ENCODE peak calls at places on chromosomes 6 and 20, in eight cellular contexts. One of them, this sample, is unnamed.

GRCh38 chr20:39124064-39124463 is 161.9 kb downstream of the DHX35 start:
- DNase-seq in activated T-helper 1 cell treated with Interleukin-2 at 50 U/mL for 16 hours: no peak
- DNase-seq in HEK293T: no peak
- DNase-seq in GM20000: no peak
- DNase-seq in EL: no peak
- DNase-seq in caudate nucleus: no peak
- DNase-seq in cardiac muscle cell: no peak
- DNase-seq in GM04504: no peak
- DNase-seq in this sample: no peak

GRCh38 chr6:129893513-129894098 is 32.5 kb upstream of the TMEM244 start:
- DNase-seq in HEK293T: no peak
- DNase-seq in cardiac muscle cell: no peak
- DNase-seq in caudate nucleus: no peak
- DNase-seq in activated T-helper 1 cell treated with Interleukin-2 at 50 U/mL for 16 hours: no peak
- DNase-seq in EL: peak; percentile 23
- DNase-seq in GM04504: no peak
- DNase-seq in GM20000: peak; percentile 28
- DNase-seq in this sample: no peak

GRCh38 chr6:15470746-15471145 is 192.1 kb downstream of the DTNBP1 start:
- DNase-seq in GM20000: no peak
- DNase-seq in HEK293T: no peak
- DNase-seq in activated T-helper 1 cell treated with Interleukin-2 at 50 U/mL for 16 hours: no peak
- DNase-seq in caudate nucleus: no peak
- DNase-seq in cardiac muscle cell: no peak
- DNase-seq in GM04504: no peak
- DNase-seq in EL: no peak
- DNase-seq in this sample: no peak

GRCh38 chr6:30857537-30857936 is 26.8 kb upstream of the DDR1 start:
- DNase-seq in caudate nucleus: no peak
- DNase-seq in cardiac muscle cell: no peak
- DNase-seq in HEK293T: peak; percentile 50
- DNase-seq in GM04504: no peak
- DNase-seq in GM20000: no peak
- DNase-seq in EL: no peak
- DNase-seq in activated T-helper 1 cell treated with Interleukin-2 at 50 U/mL for 16 hours: no peak
- DNase-seq in this sample: no peak

GRCh38 chr6:73722318-73723060 is 26.5 kb downstream of the CD109 start:
- DNase-seq in activated T-helper 1 cell treated with Interleukin-2 at 50 U/mL for 16 hours: no peak
- DNase-seq in GM20000: peak; percentile 33
- DNase-seq in EL: peak; percentile 88
- DNase-seq in cardiac muscle cell: peak; percentile 50
- DNase-seq in caudate nucleus: no peak
- DNase-seq in GM04504: peak; percentile 89
- DNase-seq in HEK293T: no peak
- DNase-seq in this sample: no peak

GRCh38 chr6:133568970-133569889 is 319.7 kb upstream of the TCF21 start:
- DNase-seq in cardiac muscle cell: peak; percentile 65
- DNase-seq in caudate nucleus: peak; percentile 7
- DNase-seq in EL: peak; percentile 88
- DNase-seq in GM20000: peak; percentile 30
- DNase-seq in GM04504: peak; percentile 51
- DNase-seq in HEK293T: peak; percentile 69
- DNase-seq in activated T-helper 1 cell treated with Interleukin-2 at 50 U/mL for 16 hours: no peak
- DNase-seq in this sample: peak; percentile 65

GRCh38 chr20:3670511-3670910 is 7.3 kb upstream of the GFRA4 start:
- DNase-seq in caudate nucleus: no peak
- DNase-seq in cardiac muscle cell: peak; percentile 76
- DNase-seq in HEK293T: no peak
- DNase-seq in GM04504: no peak
- DNase-seq in activated T-helper 1 cell treated with Interleukin-2 at 50 U/mL for 16 hours: no peak
- DNase-seq in EL: peak; percentile 49
- DNase-seq in GM20000: no peak
- DNase-seq in this sample: peak; percentile 59

GRCh38 chr6:26385734-26386125 is 2.8 kb downstream of the BTN2A2 start:
- DNase-seq in cardiac muscle cell: no peak
- DNase-seq in EL: no peak
- DNase-seq in GM20000: no peak
- DNase-seq in activated T-helper 1 cell treated with Interleukin-2 at 50 U/mL for 16 hours: no peak
- DNase-seq in caudate nucleus: no peak
- DNase-seq in GM04504: no peak
- DNase-seq in HEK293T: no peak
- DNase-seq in this sample: no peak

GRCh38 chr6:36642913-36643817 is 35.3 kb upstream of the CDKN1A start:
- DNase-seq in cardiac muscle cell: peak; percentile 45
- DNase-seq in caudate nucleus: no peak
- DNase-seq in GM04504: peak; percentile 87
- DNase-seq in HEK293T: no peak
- DNase-seq in activated T-helper 1 cell treated with Interleukin-2 at 50 U/mL for 16 hours: no peak
- DNase-seq in EL: peak; percentile 91
- DNase-seq in GM20000: no peak
- DNase-seq in this sample: no peak

GRCh38 chr6:13544454-13545186 is 29.8 kb upstream of the SIRT5 start:
- DNase-seq in GM20000: no peak
- DNase-seq in HEK293T: no peak
- DNase-seq in GM04504: no peak
- DNase-seq in EL: no peak
- DNase-seq in caudate nucleus: no peak
- DNase-seq in activated T-helper 1 cell treated with Interleukin-2 at 50 U/mL for 16 hours: no peak
- DNase-seq in cardiac muscle cell: no peak
- DNase-seq in this sample: no peak

GRCh38 chr6:118386975-118387374 is 161.1 kb upstream of the PLN start:
- DNase-seq in GM04504: no peak
- DNase-seq in activated T-helper 1 cell treated with Interleukin-2 at 50 U/mL for 16 hours: no peak
- DNase-seq in caudate nucleus: no peak
- DNase-seq in EL: no peak
- DNase-seq in HEK293T: no peak
- DNase-seq in cardiac muscle cell: no peak
- DNase-seq in GM20000: no peak
- DNase-seq in this sample: no peak

GRCh38 chr6:138424004-138424904 is 20.2 kb downstream of the HEBP2 start:
- DNase-seq in cardiac muscle cell: no peak
- DNase-seq in GM04504: no peak
- DNase-seq in activated T-helper 1 cell treated with Interleukin-2 at 50 U/mL for 16 hours: no peak
- DNase-seq in GM20000: no peak
- DNase-seq in HEK293T: no peak
- DNase-seq in EL: no peak
- DNase-seq in caudate nucleus: no peak
- DNase-seq in this sample: no peak

GRCh38 chr20:8646026-8646425 is 422.9 kb upstream of the PLCB4 start:
- DNase-seq in GM04504: peak; percentile 88
- DNase-seq in caudate nucleus: no peak
- DNase-seq in HEK293T: no peak
- DNase-seq in activated T-helper 1 cell treated with Interleukin-2 at 50 U/mL for 16 hours: no peak
- DNase-seq in EL: peak; percentile 80
- DNase-seq in cardiac muscle cell: no peak
- DNase-seq in GM20000: no peak
- DNase-seq in this sample: no peak

This sample was measured in SHP77 treated with DMSO at 0.1 percent for 48 hours.